ENCODE peak calls at places on chromosomes 13 and 19, in six cellular contexts. B is fibroblast of the aortic adventitia; X is stimulated activated naive CD4-positive, alpha-beta T cell; P is naive thymus-derived CD4-positive, alpha-beta T cell; J is heart left ventricle; I is fibroblast of lung. R is an unnamed sample.

GRCh38 chr19:10593820-10594637 is 6.9 kb upstream of the AP1M2 start:
- DNase-seq in B (peak), X (no peak), P (no peak), J (no peak), I (no peak), R (no peak)

GRCh38 chr19:3269972-3270667 is 45.7 kb downstream of the CELF5 start:
- DNase-seq in B (no peak), X (no peak), P (no peak), J (no peak), I (no peak), R (no peak)

GRCh38 chr19:42250666-42251531 is 4.0 kb downstream of the ERF start:
- DNase-seq in B (peak), X (no peak), P (no peak), J (peak), I (peak), R (no peak)

GRCh38 chr13:93284056-93284455 is 57.4 kb downstream of the GPC6 start:
- DNase-seq in B (no peak), X (no peak), P (no peak), J (no peak), I (no peak), R (no peak)

GRCh38 chr13:32940601-32941000 is 75.6 kb upstream of the KL start:
- DNase-seq in B (peak), X (no peak), P (no peak), J (peak), I (peak), R (peak)

GRCh38 chr19:55554302-55554701 is 9.0 kb upstream of the SBK3 start:
- DNase-seq in B (no peak), X (no peak), P (no peak), J (no peak), I (no peak), R (no peak)

GRCh38 chr13:111021270-111021669 is 93.8 kb upstream of the ARHGEF7 start:
- DNase-seq in B (peak), X (no peak), P (no peak), J (no peak), I (no peak), R (no peak)

GRCh38 chr19:12664406-12665280 is 1.9 kb downstream of the MAN2B1 start:
- DNase-seq in B (no peak), X (no peak), P (no peak), J (no peak), I (no peak), R (no peak)

GRCh38 chr19:54577334-54577733 is 3.7 kb downstream of the LILRA2 start:
- DNase-seq in B (no peak), X (no peak), P (no peak), J (no peak), I (no peak), R (no peak)

GRCh38 chr13:101520672-101521071 is 68.2 kb downstream of the ITGBL1 start:
- DNase-seq in B (peak), X (no peak), P (no peak), J (no peak), I (peak), R (peak)

GRCh38 chr13:77331421-77331820 is 4.5 kb upstream of the MYCBP2 start:
- DNase-seq in B (no peak), X (no peak), P (no peak), J (no peak), I (no peak), R (no peak)

GRCh38 chr13:112160558-112160957 is 93.6 kb downstream of the SOX1 start:
- DNase-seq in B (no peak), X (no peak), P (no peak), J (no peak), I (no peak), R (no peak)

GRCh38 chr13:107130516-107130915 is 562.6 kb upstream of the ARGLU1 start:
- DNase-seq in B (no peak), X (no peak), P (no peak), J (no peak), I (no peak), R (no peak)